ENCODE peak calls at places on chromosomes 7 and 10, in nine cellular contexts. Z is NCI-H82; S is heart right ventricle; E is body of pancreas; T is GM13976; Y is activated naive CD8-positive, alpha-beta T cell treated with anti-CD3 and anti-CD28 coated beads, Interleukin-2, amount 50 U/mL, for 24 hours; R is GM12864; V is NCI-H1105; I is AG08396. K is an unnamed sample.

GRCh38 chr7:43072530-43072929 is 39.9 kb upstream of the HECW1 start:
- DNase-seq in Z (no peak), S (no peak), E (no peak), T (no peak), Y (no peak), R (no peak), V (no peak), I (no peak), K (no peak)

GRCh38 chr7:26910221-26910620 is 45.8 kb upstream of the SKAP2 start:
- DNase-seq in Z (no peak), S (no peak), E (peak; percentile 33), T (no peak), Y (no peak), R (no peak), V (no peak), I (peak; percentile 2), K (no peak)

GRCh38 chr10:54749623-54750022 is 51.4 kb downstream of the PCDH15 start:
- DNase-seq in Z (no peak), S (no peak), E (no peak), T (no peak), Y (no peak), R (no peak), V (no peak), I (no peak), K (no peak)

GRCh38 chr7:23811540-23811939 is 101.5 kb downstream of the STK31 start:
- DNase-seq in Z (peak; percentile 39), S (no peak), E (no peak), T (no peak), Y (no peak), R (no peak), V (no peak), I (no peak), K (no peak)

GRCh38 chr10:53843691-53844362 is 957.2 kb downstream of the PCDH15 start:
- DNase-seq in Z (no peak), S (no peak), E (no peak), T (no peak), Y (no peak), R (no peak), V (no peak), I (no peak), K (peak; percentile 6)

GRCh38 chr10:24287559-24288195 is 78.7 kb downstream of the KIAA1217 start:
- DNase-seq in Z (peak; percentile 2), S (no peak), E (no peak), T (no peak), Y (no peak), R (no peak), V (no peak), I (no peak), K (no peak)

GRCh38 chr7:17552952-17553351 is 254.5 kb downstream of the AHR start:
- DNase-seq in Z (no peak), S (no peak), E (no peak), T (no peak), Y (no peak), R (no peak), V (no peak), I (no peak), K (no peak)

GRCh38 chr10:114631678-114632417 is 26.2 kb downstream of the ABLIM1 start:
- DNase-seq in Z (peak; percentile 2), S (peak; percentile 57), E (peak; percentile 54), T (peak; percentile 63), Y (peak; percentile 29), R (no peak), V (no peak), I (peak; percentile 54), K (peak; percentile 59)

GRCh38 chr7:116421298-116421697 is 78.2 kb upstream of the CAV2 start:
- DNase-seq in Z (no peak), S (no peak), E (no peak), T (no peak), Y (no peak), R (no peak), V (no peak), I (no peak), K (no peak)

GRCh38 chr7:46741924-46742607 is 821.0 kb upstream of the IGFBP3 start:
- DNase-seq in Z (no peak), S (no peak), E (no peak), T (no peak), Y (no peak), R (no peak), V (no peak), I (no peak), K (no peak)

GRCh38 chr7:93964813-93965212 is 39.3 kb downstream of the BET1 start:
- DNase-seq in Z (no peak), S (no peak), E (no peak), T (no peak), Y (no peak), R (no peak), V (no peak), I (no peak), K (no peak)

GRCh38 chr10:85175635-85176034 is 847.2 kb downstream of the CCSER2 start:
- DNase-seq in Z (peak; percentile 9), S (no peak), E (no peak), T (no peak), Y (no peak), R (no peak), V (no peak), I (no peak), K (no peak)

GRCh38 chr7:20514364-20514763 is 101.1 kb upstream of the ABCB5 start:
- DNase-seq in Z (peak; percentile 98), S (no peak), E (peak; percentile 62), T (no peak), Y (no peak), R (no peak), V (peak; percentile 97), I (peak; percentile 3), K (peak; percentile 57)

GRCh38 chr10:21534611-21535493 is 820 bp downstream of the MLLT10 start:
- DNase-seq in Z (peak; percentile 71), S (peak; percentile 62), E (peak; percentile 58), T (peak; percentile 64), Y (peak; percentile 45), R (no peak), V (no peak), I (peak; percentile 54), K (peak; percentile 53)